ENCODE peak calls at places on chromosomes 2 and 18, in six cellular contexts. W is fibroblast of lung, N is HFFc6, J is GM06990, I is transverse colon, G is GM10248. X is an unnamed sample.

GRCh38 chr18:13216092-13216582 is 2.4 kb upstream of the LDLRAD4 start:
- DNase-seq in W (peak; percentile 69), N (peak; percentile 38), J (no peak), I (peak; percentile 90), G (peak; percentile 55), X (peak; percentile 7)

GRCh38 chr2:11157731-11158130 is 2.5 kb downstream of the SLC66A3 start:
- DNase-seq in W (no peak), N (no peak), J (no peak), I (no peak), G (no peak), X (no peak)

GRCh38 chr2:96407041-96407918 is 71.7 kb downstream of the NCAPH start:
- DNase-seq in W (peak; percentile 83), N (peak; percentile 42), J (peak; percentile 62), I (peak; percentile 71), G (peak; percentile 85), X (peak; percentile 4)

GRCh38 chr18:23689616-23690504 is 607 bp downstream of the LAMA3 start:
- DNase-seq in W (no peak), N (no peak), J (no peak), I (no peak), G (peak; percentile 26), X (no peak)

GRCh38 chr2:112866128-112866835 is 29.7 kb upstream of the IL1B start:
- DNase-seq in W (no peak), N (no peak), J (no peak), I (peak; percentile 52), G (no peak), X (no peak)

GRCh38 chr2:162106146-162106551 is 32.1 kb upstream of the DPP4 start:
- DNase-seq in W (peak; percentile 42), N (peak; percentile 16), J (no peak), I (no peak), G (no peak), X (no peak)

GRCh38 chr2:202831241-202831997 is 40.1 kb downstream of the ICA1L start:
- DNase-seq in W (peak; percentile 66), N (peak; percentile 52), J (peak; percentile 20), I (peak; percentile 29), G (peak; percentile 54), X (no peak)

GRCh38 chr18:49721981-49722380 is 91.4 kb downstream of the ACAA2 start:
- DNase-seq in W (no peak), N (no peak), J (no peak), I (no peak), G (no peak), X (no peak)

GRCh38 chr18:78130232-78131195 is 849.1 kb upstream of the SALL3 start:
- DNase-seq in W (no peak), N (no peak), J (no peak), I (no peak), G (no peak), X (no peak)

GRCh38 chr2:197239434-197239833 is 71.1 kb downstream of the ANKRD44 start:
- DNase-seq in W (no peak), N (no peak), J (no peak), I (no peak), G (peak; percentile 62), X (no peak)

GRCh38 chr2:131014141-131014540 is 79.1 kb downstream of the FAM168B start:
- DNase-seq in W (no peak), N (no peak), J (no peak), I (no peak), G (no peak), X (no peak)

GRCh38 chr2:186068154-186068826 is 329.7 kb downstream of the FSIP2 start:
- DNase-seq in W (no peak), N (no peak), J (no peak), I (no peak), G (no peak), X (no peak)

GRCh38 chr2:191665286-191665685 is 12.7 kb upstream of the NABP1 start:
- DNase-seq in W (no peak), N (peak; percentile 54), J (no peak), I (no peak), G (no peak), X (no peak)

GRCh38 chr2:188746727-188747126 is 227.4 kb upstream of the COL3A1 start:
- DNase-seq in W (peak; percentile 33), N (peak; percentile 9), J (no peak), I (no peak), G (no peak), X (no peak)

GRCh38 chr2:113886479-113887383 is 3.2 kb upstream of the ACTR3 start:
- DNase-seq in W (peak; percentile 85), N (peak; percentile 90), J (peak; percentile 80), I (peak; percentile 72), G (peak; percentile 84), X (peak; percentile 72)

GRCh38 chr18:69127844-69128486 is 272.7 kb upstream of the DOK6 start:
- DNase-seq in W (peak; percentile 11), N (no peak), J (no peak), I (no peak), G (no peak), X (no peak)

GRCh38 chr2:189673661-189674373 is 653 bp upstream of the ANKAR start:
- DNase-seq in W (no peak), N (no peak), J (no peak), I (no peak), G (no peak), X (no peak)

GRCh38 chr2:64638502-64639120 is 15.1 kb downstream of the SERTAD2 start:
- DNase-seq in W (no peak), N (no peak), J (no peak), I (no peak), G (no peak), X (no peak)

GRCh38 chr2:200658278-200658864 is 72.6 kb downstream of the AOX1 start:
- DNase-seq in W (peak; percentile 23), N (no peak), J (no peak), I (no peak), G (no peak), X (no peak)

GRCh38 chr2:16128746-16129610 is 188.6 kb downstream of the MYCN start:
- DNase-seq in W (no peak), N (no peak), J (no peak), I (no peak), G (no peak), X (no peak)

GRCh38 chr2:172107690-172108586 is 5.2 kb upstream of the DLX2 start:
- DNase-seq in W (no peak), N (no peak), J (no peak), I (no peak), G (peak; percentile 16), X (no peak)

GRCh38 chr2:23680951-23681350 is 246.0 kb downstream of the ATAD2B start:
- DNase-seq in W (no peak), N (no peak), J (no peak), I (no peak), G (no peak), X (no peak)

GRCh38 chr18:59464521-59464920 is 105.5 kb upstream of the LMAN1 start:
- DNase-seq in W (no peak), N (no peak), J (no peak), I (no peak), G (no peak), X (no peak)

GRCh38 chr2:167943877-167944276 is 303.5 kb downstream of the STK39 start:
- DNase-seq in W (peak; percentile 45), N (peak; percentile 2), J (no peak), I (no peak), G (no peak), X (no peak)

GRCh38 chr2:146879882-146880281 is 964.9 kb upstream of the ACVR2A start:
- DNase-seq in W (no peak), N (no peak), J (peak; percentile 3), I (no peak), G (no peak), X (no peak)

GRCh38 chr18:13370995-13371625 is 152.6 kb downstream of the LDLRAD4 start:
- DNase-seq in W (no peak), N (no peak), J (no peak), I (no peak), G (no peak), X (no peak)

GRCh38 chr2:70140978-70141753 is 49.7 kb downstream of the C2orf42 start:
- DNase-seq in W (peak; percentile 37), N (peak; percentile 23), J (peak; percentile 75), I (peak; percentile 71), G (peak; percentile 68), X (no peak)

GRCh38 chr2:209472871-209473270 is 49.0 kb downstream of the MAP2 start:
- DNase-seq in W (no peak), N (peak; percentile 4), J (no peak), I (no peak), G (no peak), X (no peak)

DNA sequence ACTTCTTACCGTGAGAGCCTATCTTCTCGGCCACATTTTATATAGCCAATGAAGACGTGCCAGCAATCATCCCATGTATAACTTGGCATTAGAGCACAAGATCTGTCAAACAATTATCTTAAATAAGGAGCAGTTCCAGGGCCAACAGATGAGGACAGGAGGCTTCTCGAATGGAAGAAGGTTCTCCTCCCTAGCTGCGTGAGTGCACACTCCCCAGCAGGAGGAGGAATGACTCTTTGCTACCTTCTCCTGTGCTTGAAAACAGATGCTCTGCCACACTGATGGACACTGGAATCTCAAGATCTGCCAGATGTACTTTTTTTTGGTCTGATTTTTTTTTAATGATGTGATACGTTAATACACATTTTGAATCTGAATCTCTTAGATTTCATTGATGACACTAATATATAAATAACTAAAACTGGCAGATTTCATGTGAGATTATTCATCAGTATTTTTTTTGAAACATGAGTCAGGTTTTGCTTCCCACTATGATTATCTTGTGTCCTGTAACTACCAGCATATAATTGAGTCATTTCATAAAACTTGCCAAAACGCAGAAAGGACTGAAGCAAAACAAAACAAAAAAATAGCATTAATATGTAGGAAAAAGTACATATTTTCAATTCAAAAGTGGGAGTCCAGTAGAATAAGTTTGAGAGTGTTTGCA is 626 bp upstream of the VIT start:
- DNase-seq in W (peak; percentile 66), N (peak; percentile 71), J (no peak), I (no peak), G (no peak), X (peak; percentile 37)
- TF ChIP-seq CTCF in W (peak; percentile 35), N (peak; percentile 76), J (no peak), I (no peak), G (no peak), X (peak; percentile 73)

GRCh38 chr2:120552800-120553471 is 182.7 kb upstream of the GLI2 start:
- DNase-seq in W (peak; percentile 80), N (no peak), J (no peak), I (peak; percentile 84), G (peak; percentile 56), X (no peak)
- TF ChIP-seq CTCF in W (peak; percentile 47), N (no peak), J (peak; percentile 55), I (peak; percentile 65), G (no peak), X (peak; percentile 46)

GRCh38 chr2:74585406-74586182 is 31.1 kb downstream of the DOK1 start:
- DNase-seq in W (peak; percentile 26), N (no peak), J (no peak), I (peak; percentile 26), G (peak; percentile 48), X (no peak)
- TF ChIP-seq CTCF in W (no peak), N (no peak), J (peak; percentile 36), I (no peak), G (peak; percentile 32), X (peak; percentile 8)

GRCh38 chr2:48471048-48471474 is 58.9 kb upstream of the STON1 start:
- DNase-seq in W (peak; percentile 76), N (peak; percentile 72), J (no peak), I (no peak), G (no peak), X (peak; percentile 41)
- TF ChIP-seq CTCF in W (peak; percentile 51), N (peak; percentile 93), J (no peak), I (peak; percentile 42), G (no peak), X (peak; percentile 68)

X was measured in BJ.